ENCODE peak calls at places on chromosomes 7 and 10, in five cellular contexts. One of them, this sample, is unnamed.
A peak's percentile ranks its signal among the peaks of the same experiment; 100 is the strongest.

GRCh38 chr10:23742807-23743206 is 303.9 kb downstream of the OTUD1 start:
- DNase-seq in NCI-H1417 treated with DMSO at 0.1 percent for 48 hours: no peak
- DNase-seq in stimulated activated naive B cell treated with anti-CD40 and anti-IgM and Interleukin-4, amounts not matched to agents 10 μg/mL and 1 μg/mL and 100 μg/mL, for 72 hours: no peak
- DNase-seq in ecto neural progenitor cell: no peak
- DNase-seq in ovary: no peak
- DNase-seq in this sample: no peak

GRCh38 chr7:158273138-158273651 is 314.4 kb downstream of the PTPRN2 start:
- DNase-seq in ovary: no peak
- DNase-seq in ecto neural progenitor cell: no peak
- DNase-seq in stimulated activated naive B cell treated with anti-CD40 and anti-IgM and Interleukin-4, amounts not matched to agents 10 μg/mL and 1 μg/mL and 100 μg/mL, for 72 hours: no peak
- DNase-seq in NCI-H1417 treated with DMSO at 0.1 percent for 48 hours: no peak
- DNase-seq in this sample: no peak

GRCh38 chr7:137606061-137606674 is 240.6 kb downstream of the DGKI start:
- DNase-seq in NCI-H1417 treated with DMSO at 0.1 percent for 48 hours: no peak
- DNase-seq in ovary: no peak
- DNase-seq in ecto neural progenitor cell: no peak
- DNase-seq in stimulated activated naive B cell treated with anti-CD40 and anti-IgM and Interleukin-4, amounts not matched to agents 10 μg/mL and 1 μg/mL and 100 μg/mL, for 72 hours: no peak
- DNase-seq in this sample: no peak

GRCh38 chr10:43691503-43691902 is 42.8 kb upstream of the ZNF32 start:
- DNase-seq in ovary: no peak
- DNase-seq in stimulated activated naive B cell treated with anti-CD40 and anti-IgM and Interleukin-4, amounts not matched to agents 10 μg/mL and 1 μg/mL and 100 μg/mL, for 72 hours: no peak
- DNase-seq in ecto neural progenitor cell: no peak
- DNase-seq in NCI-H1417 treated with DMSO at 0.1 percent for 48 hours: no peak
- DNase-seq in this sample: no peak

GRCh38 chr7:28725911-28726310 is 232.2 kb downstream of the TRIL start:
- DNase-seq in ovary: no peak
- DNase-seq in NCI-H1417 treated with DMSO at 0.1 percent for 48 hours: no peak
- DNase-seq in stimulated activated naive B cell treated with anti-CD40 and anti-IgM and Interleukin-4, amounts not matched to agents 10 μg/mL and 1 μg/mL and 100 μg/mL, for 72 hours: no peak
- DNase-seq in ecto neural progenitor cell: no peak
- DNase-seq in this sample: no peak

GRCh38 chr7:127769696-127770400 is 117.9 kb downstream of the SND1 start:
- DNase-seq in stimulated activated naive B cell treated with anti-CD40 and anti-IgM and Interleukin-4, amounts not matched to agents 10 μg/mL and 1 μg/mL and 100 μg/mL, for 72 hours: no peak
- DNase-seq in NCI-H1417 treated with DMSO at 0.1 percent for 48 hours: no peak
- DNase-seq in ecto neural progenitor cell: no peak
- DNase-seq in ovary: no peak
- DNase-seq in this sample: no peak

GRCh38 chr10:69861251-69862240 is 59.8 kb downstream of the COL13A1 start:
- DNase-seq in ecto neural progenitor cell: no peak
- DNase-seq in stimulated activated naive B cell treated with anti-CD40 and anti-IgM and Interleukin-4, amounts not matched to agents 10 μg/mL and 1 μg/mL and 100 μg/mL, for 72 hours: no peak
- DNase-seq in ovary: no peak
- DNase-seq in NCI-H1417 treated with DMSO at 0.1 percent for 48 hours: no peak
- DNase-seq in this sample: no peak

GRCh38 chr7:100942038-100942774 is 7.1 kb upstream of the MUC3A start:
- DNase-seq in ovary: no peak
- DNase-seq in NCI-H1417 treated with DMSO at 0.1 percent for 48 hours: peak; percentile 36
- DNase-seq in stimulated activated naive B cell treated with anti-CD40 and anti-IgM and Interleukin-4, amounts not matched to agents 10 μg/mL and 1 μg/mL and 100 μg/mL, for 72 hours: no peak
- DNase-seq in ecto neural progenitor cell: no peak
- DNase-seq in this sample: no peak

GRCh38 chr10:86253171-86254072 is 113.2 kb downstream of the GRID1 start:
- DNase-seq in ovary: no peak
- DNase-seq in stimulated activated naive B cell treated with anti-CD40 and anti-IgM and Interleukin-4, amounts not matched to agents 10 μg/mL and 1 μg/mL and 100 μg/mL, for 72 hours: no peak
- DNase-seq in ecto neural progenitor cell: peak; percentile 51
- DNase-seq in NCI-H1417 treated with DMSO at 0.1 percent for 48 hours: no peak
- DNase-seq in this sample: no peak

GRCh38 chr7:155568961-155569360 is 22.6 kb upstream of the CNPY1 start:
- DNase-seq in stimulated activated naive B cell treated with anti-CD40 and anti-IgM and Interleukin-4, amounts not matched to agents 10 μg/mL and 1 μg/mL and 100 μg/mL, for 72 hours: no peak
- DNase-seq in ovary: no peak
- DNase-seq in ecto neural progenitor cell: no peak
- DNase-seq in NCI-H1417 treated with DMSO at 0.1 percent for 48 hours: no peak
- DNase-seq in this sample: no peak

GRCh38 chr7:116240021-116240659 is 29.8 kb downstream of the TES start:
- DNase-seq in ovary: no peak
- DNase-seq in stimulated activated naive B cell treated with anti-CD40 and anti-IgM and Interleukin-4, amounts not matched to agents 10 μg/mL and 1 μg/mL and 100 μg/mL, for 72 hours: no peak
- DNase-seq in ecto neural progenitor cell: no peak
- DNase-seq in NCI-H1417 treated with DMSO at 0.1 percent for 48 hours: no peak
- DNase-seq in this sample: no peak

This sample was measured in esophagus muscularis mucosa.